ENCODE peak calls at places on chromosome 9, in five cellular contexts. T is GM23248, V is GM23338, N is fibroblast of lung, O is PC-9. K is an unnamed sample.

GRCh38 chr9:127568971-127569818 is 42.9 kb upstream of the STXBP1 start:
- DNase-seq in T (peak; percentile 94), V (peak; percentile 91), N (peak; percentile 75), O (peak; percentile 88), K (no peak)

GRCh38 chr9:128390813-128391711 is 19.9 kb downstream of the URM1 start:
- DNase-seq in T (no peak), V (no peak), N (no peak), O (no peak), K (no peak)

GRCh38 chr9:111582888-111583287 is 16.6 kb downstream of the PTGR1 start:
- DNase-seq in T (peak; percentile 82), V (no peak), N (peak; percentile 35), O (no peak), K (no peak)

GRCh38 chr9:98172604-98173003 is 19.8 kb downstream of the CORO2A start:
- DNase-seq in T (no peak), V (peak; percentile 49), N (no peak), O (peak; percentile 76), K (no peak)

GRCh38 chr9:111759762-111760639 is 34.7 kb downstream of the SHOC1 start:
- DNase-seq in T (peak; percentile 83), V (peak; percentile 75), N (peak; percentile 72), O (peak; percentile 53), K (peak; percentile 60)

GRCh38 chr9:5562806-5563416 is 52.6 kb downstream of the PDCD1LG2 start:
- DNase-seq in T (peak; percentile 32), V (no peak), N (peak; percentile 62), O (no peak), K (peak; percentile 56)

GRCh38 chr9:32581512-32582143 is 8.7 kb upstream of the NDUFB6 start:
- DNase-seq in T (peak; percentile 65), V (peak; percentile 86), N (peak; percentile 67), O (peak; percentile 20), K (peak; percentile 54)

GRCh38 chr9:94150890-94151660 is 66.8 kb downstream of the PTPDC1 start:
- DNase-seq in T (peak; percentile 37), V (no peak), N (no peak), O (no peak), K (no peak)

GRCh38 chr9:114497220-114497619 is 8.1 kb downstream of the WHRN start:
- DNase-seq in T (no peak), V (no peak), N (no peak), O (no peak), K (no peak)

GRCh38 chr9:69649566-69650260 is 22.5 kb downstream of the APBA1 start:
- DNase-seq in T (peak; percentile 76), V (no peak), N (peak; percentile 79), O (no peak), K (peak; percentile 70)

GRCh38 chr9:31520301-31521085 is 864.0 kb upstream of the ACO1 start:
- DNase-seq in T (no peak), V (no peak), N (no peak), O (no peak), K (no peak)

GRCh38 chr9:119968837-119969707 is 599.8 kb upstream of the BRINP1 start:
- DNase-seq in T (peak; percentile 94), V (peak; percentile 90), N (peak; percentile 65), O (peak; percentile 60), K (peak; percentile 46)

GRCh38 chr9:1087120-1087881 is 37.1 kb downstream of the DMRT2 start:
- DNase-seq in T (no peak), V (no peak), N (no peak), O (no peak), K (no peak)

GRCh38 chr9:20651926-20652325 is 29.6 kb upstream of the MLLT3 start:
- DNase-seq in T (no peak), V (no peak), N (no peak), O (no peak), K (no peak)

GRCh38 chr9:92278117-92278516 is 15.4 kb downstream of the IARS1 start:
- DNase-seq in T (peak; percentile 89), V (no peak), N (peak; percentile 65), O (no peak), K (peak; percentile 56)

GRCh38 chr9:650362-650761 is 191.1 kb upstream of the DMRT1 start:
- DNase-seq in T (peak; percentile 31), V (peak; percentile 80), N (peak; percentile 19), O (no peak), K (no peak)

GRCh38 chr9:83544002-83544698 is 5.9 kb upstream of the FRMD3 start:
- DNase-seq in T (peak; percentile 89), V (peak; percentile 88), N (peak; percentile 65), O (peak; percentile 37), K (peak; percentile 57)

GRCh38 chr9:129834489-129835127 is 467 bp downstream of the C9orf78 start:
- DNase-seq in T (peak; percentile 65), V (no peak), N (no peak), O (peak; percentile 7), K (no peak)

GRCh38 chr9:130142635-130143034 is 29.6 kb upstream of the NCS1 start:
- DNase-seq in T (no peak), V (no peak), N (no peak), O (no peak), K (no peak)

GRCh38 chr9:96423322-96423984 is 5.3 kb upstream of the ZNF367 start:
- DNase-seq in T (no peak), V (no peak), N (no peak), O (no peak), K (no peak)

GRCh38 chr9:98410185-98410697 is 154.8 kb upstream of the TBC1D2 start:
- DNase-seq in T (peak; percentile 96), V (peak; percentile 81), N (peak; percentile 86), O (no peak), K (peak; percentile 85)

GRCh38 chr9:94909250-94909894 is 182.9 kb downstream of the AOPEP start:
- DNase-seq in T (no peak), V (no peak), N (peak; percentile 50), O (no peak), K (no peak)

GRCh38 chr9:137032893-137033292 is 1.0 kb upstream of the FUT7 start:
- DNase-seq in T (no peak), V (no peak), N (no peak), O (no peak), K (no peak)

GRCh38 chr9:17905356-17906203 is 326.7 kb downstream of the SH3GL2 start:
- DNase-seq in T (no peak), V (peak; percentile 21), N (no peak), O (no peak), K (no peak)

GRCh38 chr9:69674112-69674511 is 1.9 kb upstream of the APBA1 start:
- DNase-seq in T (no peak), V (peak; percentile 81), N (peak; percentile 7), O (no peak), K (no peak)

GRCh38 chr9:19516348-19516747 is 107.5 kb downstream of the ACER2 start:
- DNase-seq in T (no peak), V (no peak), N (no peak), O (no peak), K (no peak)

GRCh38 chr9:137308102-137308619 is 6.1 kb upstream of the NRARP start:
- DNase-seq in T (no peak), V (no peak), N (no peak), O (no peak), K (no peak)

GRCh38 chr9:4258321-4259093 is 41.4 kb downstream of the GLIS3 start:
- DNase-seq in T (peak; percentile 85), V (no peak), N (peak; percentile 83), O (no peak), K (peak; percentile 83)

GRCh38 chr9:92432350-92432749 is 8.1 kb upstream of the OMD start:
- DNase-seq in T (no peak), V (no peak), N (no peak), O (no peak), K (no peak)

GRCh38 chr9:83920469-83920941 is 727 bp downstream of the KIF27 start:
- DNase-seq in T (peak; percentile 69), V (peak; percentile 82), N (peak; percentile 50), O (no peak), K (peak; percentile 35)

GRCh38 chr9:120152295-120152694 is 427.7 kb downstream of the CDK5RAP2 start:
- DNase-seq in T (no peak), V (peak; percentile 64), N (peak; percentile 7), O (no peak), K (peak; percentile 2)

GRCh38 chr9:38681747-38682227 is 38.1 kb downstream of the FAM240B start:
- DNase-seq in T (peak; percentile 16), V (no peak), N (peak; percentile 95), O (no peak), K (peak; percentile 94)

GRCh38 chr9:117564839-117565238 is 139.4 kb upstream of the TLR4 start:
- DNase-seq in T (no peak), V (no peak), N (no peak), O (no peak), K (no peak)

GRCh38 chr9:4235951-4236804 is 63.7 kb downstream of the GLIS3 start:
- DNase-seq in T (peak; percentile 59), V (no peak), N (peak; percentile 92), O (no peak), K (peak; percentile 93)

GRCh38 chr9:75551866-75552265 is 338.6 kb upstream of the PCSK5 start:
- DNase-seq in T (peak; percentile 14), V (no peak), N (peak; percentile 9), O (no peak), K (peak; percentile 5)

GRCh38 chr9:132896264-132896663 is 17.6 kb downstream of the SPACA9 start:
- DNase-seq in T (no peak), V (no peak), N (no peak), O (no peak), K (no peak)

GRCh38 chr9:6600426-6600825 is 45.1 kb downstream of the GLDC start:
- DNase-seq in T (no peak), V (no peak), N (no peak), O (no peak), K (no peak)

GRCh38 chr9:6592791-6593190 is 52.7 kb downstream of the GLDC start:
- DNase-seq in T (no peak), V (no peak), N (no peak), O (no peak), K (no peak)

GRCh38 chr9:6600006-6600405 is 45.5 kb downstream of the GLDC start:
- DNase-seq in T (no peak), V (no peak), N (no peak), O (no peak), K (no peak)

DNA sequence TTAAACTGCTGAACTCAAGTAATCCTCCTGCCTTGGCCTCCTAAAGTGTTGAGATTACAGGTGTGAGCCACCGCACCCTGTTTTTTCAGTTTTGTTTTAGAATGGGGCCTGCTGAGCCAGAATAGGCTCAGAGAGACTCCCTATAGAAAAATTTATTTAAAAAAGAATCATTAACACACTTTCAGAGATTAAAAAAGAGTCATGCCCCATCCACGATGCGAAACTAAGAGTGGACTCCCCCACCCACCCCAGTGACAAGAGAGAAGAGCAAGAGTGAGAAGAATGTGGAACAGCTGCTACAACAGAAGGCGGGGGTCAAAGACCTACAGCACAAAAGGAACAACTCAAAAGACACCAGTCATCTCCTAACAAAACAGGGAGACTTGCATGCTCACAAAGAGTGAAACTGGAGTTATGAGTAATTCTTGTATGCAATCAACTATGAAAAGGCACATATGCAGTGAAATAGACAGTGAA is 47.2 kb downstream of the GLDC start:
- DNase-seq in T (no peak), V (no peak), N (no peak), O (no peak), K (no peak)
- H3K4me3 ChIP-seq in T (no peak overlapping the region), V (no peak overlapping the region), N (no peak overlapping the region), O (no peak overlapping the region), K (no peak overlapping the region)

GRCh38 chr9:134643306-134643705 is 1.7 kb downstream of the COL5A1 start:
- DNase-seq in T (peak; percentile 79), V (no peak), N (peak; percentile 48), O (no peak), K (no peak)
- H2AFZ ChIP-seq in T (no peak overlapping the region), V (no peak overlapping the region), N (no peak overlapping the region), O (no peak overlapping the region), K (no peak overlapping the region)

GRCh38 chr9:131668439-131669233 is 71.2 kb downstream of the RAPGEF1 start:
- DNase-seq in T (peak; percentile 85), V (no peak), N (peak; percentile 88), O (no peak), K (peak; percentile 86)
- H3K4me3 ChIP-seq in T (peak overlapping the region; percentile 8), V (no peak overlapping the region), N (no peak overlapping the region), O (no peak overlapping the region), K (no peak overlapping the region)

GRCh38 chr9:105063665-105064247 is 135.8 kb upstream of the ABCA1 start:
- DNase-seq in T (peak; percentile 91), V (no peak), N (peak; percentile 97), O (peak; percentile 19), K (peak; percentile 97)
- H2AFZ ChIP-seq in T (peak overlapping the region; percentile 65), V (peak overlapping the region; percentile 63), N (peak overlapping the region; percentile 1), O (no peak overlapping the region), K (peak overlapping the region; percentile 35)